ENCODE peak calls at places on chromosomes 3 and 15, in nine cellular contexts. I is retina, M is ELF-1, B is posterior vena cava, H is foreskin fibroblast, O is AG10803, Y is hepatic stellate cell, P is SK-MEL-5, W is activated T-cell treated with anti-CD3 and anti-CD28 coated beads for 24 hours. Q is an unnamed sample.
A peak's percentile ranks its signal among the peaks of the same experiment; 100 is the strongest.

GRCh38 chr3:134901461-134901860 is 106.4 kb downstream of the EPHB1 start:
- DNase-seq in I (no peak), M (no peak), B (no peak), H (no peak), O (no peak), Y (no peak), P (no peak), W (no peak), Q (no peak)

GRCh38 chr3:130779486-130779885 is 32.9 kb upstream of the PIK3R4 start:
- DNase-seq in I (no peak), M (no peak), B (no peak), H (no peak), O (no peak), Y (no peak), P (no peak), W (no peak), Q (no peak)

GRCh38 chr15:77528968-77529319 is 103.8 kb downstream of the LINGO1 start:
- DNase-seq in I (peak; percentile 82), M (peak; percentile 64), B (peak; percentile 72), H (no peak), O (no peak), Y (no peak), P (no peak), W (no peak), Q (no peak)

GRCh38 chr3:63470745-63471144 is 181.7 kb upstream of the SNTN start:
- DNase-seq in I (no peak), M (no peak), B (no peak), H (no peak), O (no peak), Y (no peak), P (no peak), W (no peak), Q (no peak)

GRCh38 chr15:80174017-80174746 is 21.4 kb downstream of the FAH start:
- DNase-seq in I (no peak), M (no peak), B (peak; percentile 85), H (peak; percentile 82), O (peak; percentile 85), Y (peak; percentile 68), P (no peak), W (no peak), Q (no peak)

GRCh38 chr3:170999737-171000242 is 26.7 kb downstream of the SLC2A2 start:
- DNase-seq in I (no peak), M (no peak), B (no peak), H (peak; percentile 87), O (peak; percentile 79), Y (no peak), P (no peak), W (no peak), Q (no peak)

GRCh38 chr3:114809668-114810413 is 337.2 kb downstream of the ZBTB20 start:
- DNase-seq in I (no peak), M (no peak), B (no peak), H (peak; percentile 2), O (no peak), Y (no peak), P (no peak), W (peak; percentile 1), Q (no peak)

GRCh38 chr15:30885814-30886213 is 17.9 kb upstream of the FAN1 start:
- DNase-seq in I (no peak), M (peak; percentile 53), B (no peak), H (no peak), O (peak; percentile 9), Y (no peak), P (no peak), W (no peak), Q (no peak)

GRCh38 chr3:13425692-13426091 is 5.6 kb upstream of the NUP210 start:
- DNase-seq in I (no peak), M (no peak), B (no peak), H (no peak), O (no peak), Y (no peak), P (no peak), W (no peak), Q (no peak)

GRCh38 chr3:125622381-125622788 is 27.1 kb upstream of the OSBPL11 start:
- DNase-seq in I (no peak), M (no peak), B (no peak), H (no peak), O (no peak), Y (no peak), P (no peak), W (no peak), Q (peak; percentile 84)

GRCh38 chr3:168888781-168889180 is 774.7 kb downstream of the MECOM start:
- DNase-seq in I (no peak), M (no peak), B (no peak), H (no peak), O (no peak), Y (no peak), P (no peak), W (no peak), Q (no peak)

GRCh38 chr3:113746955-113747718 is at the start of gene ATP6V1A:
- DNase-seq in I (no peak), M (peak; percentile 76), B (peak; percentile 87), H (no peak), O (no peak), Y (peak; percentile 79), P (peak; percentile 20), W (peak; percentile 55), Q (peak; percentile 92)

GRCh38 chr3:44033123-44033522 is 208.6 kb upstream of the TOPAZ1 start:
- DNase-seq in I (no peak), M (no peak), B (no peak), H (no peak), O (no peak), Y (no peak), P (no peak), W (no peak), Q (no peak)

GRCh38 chr15:62517541-62517940 is 352.5 kb upstream of the C2CD4B start:
- DNase-seq in I (no peak), M (no peak), B (no peak), H (no peak), O (no peak), Y (no peak), P (no peak), W (no peak), Q (no peak)

GRCh38 chr3:24192469-24193056 is 247.5 kb downstream of the NR1D2 start:
- DNase-seq in I (no peak), M (no peak), B (no peak), H (no peak), O (no peak), Y (no peak), P (no peak), W (no peak), Q (no peak)

GRCh38 chr15:56602253-56602652 is 131.1 kb downstream of the ZNF280D start:
- DNase-seq in I (no peak), M (no peak), B (no peak), H (no peak), O (no peak), Y (no peak), P (no peak), W (no peak), Q (no peak)

GRCh38 chr15:90184786-90185704 is 16.1 kb upstream of the SEMA4B start:
- DNase-seq in I (peak; percentile 90), M (peak; percentile 69), B (peak; percentile 92), H (peak; percentile 21), O (peak; percentile 10), Y (peak; percentile 80), P (peak; percentile 62), W (peak; percentile 22), Q (peak; percentile 95)

GRCh38 chr3:129439381-129439816 is 349 bp downstream of the MBD4 start:
- DNase-seq in I (no peak), M (no peak), B (peak; percentile 82), H (no peak), O (peak; percentile 19), Y (peak; percentile 34), P (peak; percentile 17), W (peak; percentile 23), Q (peak; percentile 84)

GRCh38 chr15:58864602-58865419 is 68.7 kb downstream of the SLTM start:
- DNase-seq in I (peak; percentile 91), M (peak; percentile 71), B (peak; percentile 85), H (no peak), O (peak; percentile 25), Y (peak; percentile 25), P (no peak), W (no peak), Q (peak; percentile 85)

GRCh38 chr15:77619883-77620282 is 12.8 kb downstream of the LINGO1 start:
- DNase-seq in I (no peak), M (no peak), B (no peak), H (no peak), O (no peak), Y (no peak), P (no peak), W (no peak), Q (no peak)

GRCh38 chr3:39183231-39184080 is 8.9 kb downstream of the XIRP1 start:
- DNase-seq in I (peak; percentile 39), M (no peak), B (no peak), H (no peak), O (no peak), Y (no peak), P (no peak), W (no peak), Q (no peak)

GRCh38 chr15:33968224-33968623 is at the start of gene CHRM5:
- DNase-seq in I (peak; percentile 50), M (no peak), B (no peak), H (no peak), O (no peak), Y (no peak), P (peak; percentile 38), W (no peak), Q (no peak)

Q was measured in kidney.